ENCODE peak calls at places on chromosomes 7 and 10, in nine cellular contexts. R, L, S, O, U, E, A, C and B are unnamed samples.
A peak's percentile ranks its signal among the peaks of the same experiment; 100 is the strongest.

GRCh38 chr7:42492895-42493294 is 255.9 kb upstream of the GLI3 start:
- DNase-seq in R (no peak), L (no peak), S (no peak), O (no peak), U (no peak), E (no peak), A (no peak), C (no peak), B (no peak)

GRCh38 chr10:58791137-58791536 is 278.5 kb downstream of the BICC1 start:
- DNase-seq in R (no peak), L (no peak), S (no peak), O (peak; percentile 39), U (no peak), E (no peak), A (no peak), C (peak; percentile 70), B (no peak)

GRCh38 chr7:46363688-46364087 is 442.6 kb upstream of the IGFBP3 start:
- DNase-seq in R (no peak), L (no peak), S (no peak), O (no peak), U (peak; percentile 39), E (no peak), A (no peak), C (no peak), B (no peak)

GRCh38 chr10:48414778-48415177 is 108.3 kb downstream of the MAPK8 start:
- DNase-seq in R (no peak), L (no peak), S (no peak), O (peak; percentile 31), U (no peak), E (no peak), A (no peak), C (peak; percentile 39), B (no peak)

GRCh38 chr10:62021116-62021515 is 119.6 kb downstream of the ARID5B start:
- DNase-seq in R (no peak), L (no peak), S (no peak), O (no peak), U (no peak), E (no peak), A (no peak), C (no peak), B (no peak)

GRCh38 chr7:17153571-17153970 is 144.9 kb upstream of the AHR start:
- DNase-seq in R (no peak), L (no peak), S (no peak), O (no peak), U (no peak), E (no peak), A (no peak), C (no peak), B (no peak)

GRCh38 chr10:122663516-122664130 is 36.0 kb downstream of the C10orf120 start:
- DNase-seq in R (no peak), L (no peak), S (no peak), O (no peak), U (no peak), E (no peak), A (no peak), C (no peak), B (no peak)

GRCh38 chr10:101216631-101217425 is 12.4 kb downstream of the LBX1 start:
- DNase-seq in R (no peak), L (peak; percentile 20), S (no peak), O (no peak), U (no peak), E (no peak), A (no peak), C (no peak), B (no peak)

GRCh38 chr7:98802088-98802780 is 67.6 kb downstream of the TMEM130 start:
- DNase-seq in R (peak; percentile 89), L (peak; percentile 55), S (no peak), O (peak; percentile 55), U (peak; percentile 48), E (no peak), A (peak; percentile 80), C (peak; percentile 69), B (peak; percentile 79)

GRCh38 chr10:102302611-102303010 is 57.3 kb downstream of the GBF1 start:
- DNase-seq in R (no peak), L (no peak), S (no peak), O (no peak), U (no peak), E (no peak), A (no peak), C (peak; percentile 66), B (no peak)
- TF ChIP-seq CTCF in R (no peak), L (no peak), S (no peak), O (no peak), U (no peak), E (no peak), A (no peak), C (no peak), B (no peak)

DNA sequence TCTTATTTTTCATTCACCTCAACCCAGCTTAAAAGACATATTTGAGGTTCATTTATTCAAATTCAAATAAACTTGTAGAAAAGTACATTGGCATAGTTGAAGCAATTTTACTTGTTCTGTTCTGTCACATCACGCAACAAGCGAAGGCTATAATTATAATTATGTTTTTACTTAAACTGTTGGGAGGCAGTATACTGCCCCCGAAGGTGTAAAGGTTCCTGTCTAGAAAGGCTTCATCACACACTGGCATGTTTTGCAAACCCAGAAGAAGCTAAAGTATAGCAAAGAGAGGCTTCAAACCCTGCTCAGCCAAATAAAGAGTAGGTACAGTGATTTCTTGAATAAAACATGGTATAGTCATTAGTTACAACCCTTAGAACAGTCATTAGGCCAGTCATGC is 62.6 kb downstream of the CDCA7L start:
- DNase-seq in R (no peak), L (no peak), S (no peak), O (no peak), U (no peak), E (no peak), A (no peak), C (no peak), B (no peak)
- TF ChIP-seq CTCF in R (no peak), L (peak; percentile 10), S (no peak), O (no peak), U (no peak), E (no peak), A (no peak), C (no peak), B (no peak)

GRCh38 chr7:117480978-117481377 is 1.2 kb downstream of the CFTR start:
- DNase-seq in R (no peak), L (no peak), S (no peak), O (no peak), U (no peak), E (no peak), A (no peak), C (peak; percentile 4), B (no peak)
- TF ChIP-seq CTCF in R (no peak), L (no peak), S (peak; percentile 25), O (no peak), U (no peak), E (no peak), A (no peak), C (no peak), B (no peak)

DNA sequence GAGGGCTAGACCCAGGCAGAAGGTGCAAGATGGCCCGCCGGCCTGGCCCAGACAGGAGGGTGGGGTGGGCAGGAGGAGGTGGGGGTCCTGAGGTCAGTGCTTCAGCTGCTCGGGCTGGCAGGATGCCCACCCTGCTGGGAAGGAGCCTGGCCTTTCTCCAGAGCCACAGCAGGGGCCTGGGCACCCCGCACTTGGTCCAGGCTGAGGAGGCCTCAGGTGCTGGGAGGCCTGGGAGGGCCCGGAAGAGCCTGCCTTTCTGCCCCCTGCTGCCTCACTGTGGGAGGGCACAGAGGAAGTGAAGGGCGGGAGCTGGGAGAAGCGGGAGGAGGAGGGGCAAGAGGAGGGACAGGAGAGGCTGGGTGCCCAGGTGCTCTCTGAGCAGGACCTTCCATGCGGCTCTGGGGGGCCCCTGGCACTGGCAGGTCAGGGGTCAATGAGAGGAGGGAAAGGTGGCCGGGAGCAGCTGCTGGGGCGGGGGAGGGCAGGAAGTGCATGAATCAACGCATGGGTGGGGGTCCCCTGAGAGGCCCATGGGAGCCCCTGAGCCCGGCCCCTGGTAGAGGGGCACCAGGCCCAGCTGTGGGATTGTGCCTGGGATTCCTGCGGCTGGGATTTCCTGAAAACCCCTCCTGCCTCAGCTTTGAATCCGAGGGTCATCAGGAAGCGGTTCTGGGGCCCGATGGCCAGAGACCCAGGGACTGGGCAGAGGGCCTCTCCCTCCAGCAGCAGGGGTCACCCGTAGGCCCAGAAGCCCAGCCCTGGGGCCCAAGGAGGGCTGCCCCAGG is 49.9 kb downstream of the PWWP2B start:
- DNase-seq in R (no peak), L (no peak), S (no peak), O (peak; percentile 64), U (peak; percentile 86), E (peak; percentile 88), A (no peak), C (peak; percentile 94), B (no peak)
- TF ChIP-seq CTCF in R (no peak), L (peak; percentile 38), S (peak; percentile 73), O (peak; percentile 47), U (peak; percentile 82), E (peak; percentile 60), A (no peak), C (peak; percentile 47), B (no peak)

GRCh38 chr7:120857558-120858298 is at the start of gene TSPAN12:
- DNase-seq in R (peak; percentile 90), L (peak; percentile 85), S (no peak), O (peak; percentile 44), U (peak; percentile 91), E (peak; percentile 90), A (peak; percentile 88), C (peak; percentile 52), B (peak; percentile 88)
- TF ChIP-seq CTCF in R (peak; percentile 76), L (peak; percentile 49), S (peak; percentile 85), O (peak; percentile 79), U (peak; percentile 61), E (peak; percentile 81), A (peak; percentile 86), C (peak; percentile 35), B (peak; percentile 80)

GRCh38 chr7:47443049-47443448 is 138.9 kb downstream of the TNS3 start:
- DNase-seq in R (peak; percentile 62), L (no peak), S (no peak), O (no peak), U (no peak), E (no peak), A (no peak), C (no peak), B (no peak)

GRCh38 chr7:47446871-47447466 is 134.9 kb downstream of the TNS3 start:
- DNase-seq in R (no peak), L (no peak), S (no peak), O (no peak), U (peak; percentile 53), E (no peak), A (no peak), C (no peak), B (no peak)

GRCh38 chr7:47441796-47442744 is 139.8 kb downstream of the TNS3 start:
- DNase-seq in R (peak; percentile 47), L (no peak), S (no peak), O (no peak), U (no peak), E (no peak), A (no peak), C (no peak), B (no peak)

GRCh38 chr7:47447621-47448349 is 134.1 kb downstream of the TNS3 start:
- DNase-seq in R (peak; percentile 70), L (no peak), S (no peak), O (no peak), U (no peak), E (no peak), A (no peak), C (no peak), B (no peak)

GRCh38 chr7:47444376-47445098 is 137.4 kb downstream of the TNS3 start:
- DNase-seq in R (peak; percentile 55), L (no peak), S (no peak), O (no peak), U (peak; percentile 61), E (no peak), A (peak; percentile 62), C (peak; percentile 38), B (no peak)
- TF ChIP-seq CTCF in R (no peak), L (peak; percentile 48), S (no peak), O (no peak), U (peak; percentile 81), E (peak; percentile 56), A (peak; percentile 23), C (peak; percentile 63), B (peak; percentile 41)